ENCODE peak calls at places on chromosome 7, in nine cellular contexts. V is hepatocyte, O is keratinocyte, D is psoas muscle, C is progenitor cell of endocrine pancreas, R is RWPE1, T is cardiac muscle cell, X is GM06990, G is MM.1S. F is an unnamed sample.

GRCh38 chr7:135327458-135327857 is 93.8 kb downstream of the STRA8 start:
- DNase-seq in V (no peak), O (no peak), G (no peak), T (no peak), C (no peak), R (no peak), X (no peak), D (no peak), F (no peak)

GRCh38 chr7:144384555-144385245 is 18.8 kb downstream of the NOBOX start:
- DNase-seq in R (peak; percentile 56), C (no peak), T (peak; percentile 55), G (peak; percentile 1), D (no peak), O (no peak), V (peak; percentile 88), X (peak; percentile 30), F (peak; percentile 70)

GRCh38 chr7:64880322-64881297 is 22.5 kb upstream of the ZNF273 start:
- DNase-seq in X (no peak), V (no peak), T (no peak), G (no peak), C (no peak), O (no peak), D (no peak), R (no peak), F (no peak)

GRCh38 chr7:22781230-22781711 is 41.4 kb downstream of the TOMM7 start:
- DNase-seq in D (no peak), G (no peak), V (no peak), R (peak; percentile 10), X (no peak), T (peak; percentile 89), O (no peak), C (no peak), F (peak; percentile 18)

GRCh38 chr7:84490661-84491060 is 296.1 kb upstream of the SEMA3A start:
- DNase-seq in X (no peak), V (peak; percentile 11), G (no peak), O (no peak), R (no peak), T (peak; percentile 21), C (no peak), D (no peak), F (no peak)

GRCh38 chr7:67631496-67631895 is 634.9 kb downstream of the TYW1 start:
- DNase-seq in D (no peak), T (no peak), C (no peak), V (no peak), G (no peak), R (no peak), O (no peak), X (no peak), F (no peak)

GRCh38 chr7:1915956-1916620 is 246.0 kb downstream of the ELFN1 start:
- DNase-seq in C (no peak), D (peak; percentile 57), X (no peak), O (no peak), V (no peak), G (no peak), R (no peak), T (no peak), F (no peak)

GRCh38 chr7:12746211-12746610 is 58.8 kb downstream of the ARL4A start:
- DNase-seq in O (no peak), G (no peak), T (no peak), D (no peak), C (no peak), R (no peak), X (no peak), V (no peak), F (no peak)

GRCh38 chr7:45053401-45053800 is 35.4 kb downstream of the NACAD start:
- DNase-seq in G (no peak), V (no peak), C (no peak), D (no peak), R (no peak), T (no peak), X (no peak), O (no peak), F (no peak)

GRCh38 chr7:82471351-82472020 is 27.9 kb upstream of the CACNA2D1 start:
- DNase-seq in X (no peak), V (no peak), C (no peak), R (no peak), G (no peak), D (no peak), O (no peak), T (no peak), F (no peak)

GRCh38 chr7:66974986-66975590 is 20.3 kb downstream of the SBDS start:
- DNase-seq in G (no peak), D (no peak), O (no peak), V (no peak), X (no peak), C (no peak), R (no peak), T (no peak), F (peak; percentile 4)

GRCh38 chr7:151426486-151426905 is 13.4 kb downstream of the CRYGN start:
- DNase-seq in D (peak; percentile 83), C (no peak), G (no peak), O (no peak), T (peak; percentile 99), X (no peak), V (peak; percentile 68), R (peak; percentile 64), F (peak; percentile 65)

GRCh38 chr7:157828190-157828589 is 491.4 kb downstream of the DNAJB6 start:
- DNase-seq in X (no peak), C (no peak), V (no peak), D (no peak), T (no peak), O (no peak), G (no peak), R (no peak), F (no peak)

GRCh38 chr7:129502708-129503685 is 666 bp downstream of the SMKR1 start:
- DNase-seq in D (peak; percentile 54), X (peak; percentile 33), R (peak; percentile 3), O (no peak), T (no peak), V (peak; percentile 14), G (peak; percentile 7), C (peak; percentile 16), F (no peak)

GRCh38 chr7:46424934-46425333 is 503.9 kb upstream of the IGFBP3 start:
- DNase-seq in X (no peak), D (no peak), T (peak; percentile 48), C (no peak), V (no peak), R (no peak), O (no peak), G (no peak), F (no peak)

GRCh38 chr7:144127714-144128334 is 4.8 kb downstream of the OR2A14 start:
- DNase-seq in C (peak; percentile 84), O (peak; percentile 71), X (peak; percentile 39), R (peak; percentile 65), V (peak; percentile 96), D (peak; percentile 91), T (peak; percentile 91), G (peak; percentile 91), F (peak; percentile 58)

GRCh38 chr7:10940748-10941358 is 32.8 kb upstream of the PHF14 start:
- DNase-seq in C (no peak), O (no peak), R (peak; percentile 9), D (no peak), G (peak; percentile 70), V (peak; percentile 20), X (no peak), T (no peak), F (peak; percentile 9)

GRCh38 chr7:2553831-2554581 is 1.3 kb downstream of the BRAT1 start:
- DNase-seq in V (no peak), X (no peak), T (no peak), G (no peak), C (no peak), R (peak; percentile 34), D (peak; percentile 27), O (no peak), F (no peak)

GRCh38 chr7:150939052-150939810 is 38.9 kb downstream of the KCNH2 start:
- DNase-seq in D (no peak), C (no peak), T (no peak), O (no peak), X (no peak), V (no peak), G (no peak), R (no peak), F (no peak)

GRCh38 chr7:41333506-41333905 is 369.4 kb downstream of the INHBA start:
- DNase-seq in X (no peak), O (no peak), G (no peak), D (no peak), C (no peak), T (peak; percentile 81), R (no peak), V (no peak), F (no peak)

DNA sequence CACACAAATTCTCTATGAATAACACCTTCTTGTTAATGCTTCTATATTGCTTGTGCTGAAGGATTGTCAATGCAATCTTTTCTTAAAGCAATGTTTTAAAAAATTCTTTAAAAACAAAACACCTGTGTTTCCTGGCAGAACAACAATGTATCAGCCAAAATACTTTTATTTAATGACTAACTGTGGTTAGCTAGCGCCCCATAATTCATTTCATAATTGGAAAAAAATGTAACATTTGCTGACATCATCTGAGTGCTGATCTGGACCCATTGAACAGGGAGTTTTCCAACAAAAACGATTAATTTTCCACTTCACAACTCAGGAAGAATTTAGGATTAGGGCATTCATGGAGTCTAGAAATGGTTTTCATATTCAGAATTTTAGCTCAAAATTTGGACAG is 137.6 kb upstream of the CDK6 start:
- DNase-seq in O (no peak), D (no peak), X (no peak), V (no peak), G (no peak), R (peak; percentile 44), T (no peak), C (no peak), F (peak; percentile 70)
- TF ChIP-seq CTCF in O (no peak), D (no peak), X (no peak), V (no peak), G (no peak), R (no peak), T (no peak), C (no peak), F (no peak)

GRCh38 chr7:77989981-77990566 is 191.5 kb downstream of the PHTF2 start:
- DNase-seq in R (no peak), O (no peak), C (no peak), V (peak; percentile 62), T (peak; percentile 12), X (no peak), G (no peak), D (no peak), F (peak; percentile 1)
- TF ChIP-seq CTCF in R (no peak), O (no peak), C (peak; percentile 33), V (peak; percentile 24), T (no peak), X (peak; percentile 44), G (peak; percentile 32), D (no peak), F (no peak)

DNA sequence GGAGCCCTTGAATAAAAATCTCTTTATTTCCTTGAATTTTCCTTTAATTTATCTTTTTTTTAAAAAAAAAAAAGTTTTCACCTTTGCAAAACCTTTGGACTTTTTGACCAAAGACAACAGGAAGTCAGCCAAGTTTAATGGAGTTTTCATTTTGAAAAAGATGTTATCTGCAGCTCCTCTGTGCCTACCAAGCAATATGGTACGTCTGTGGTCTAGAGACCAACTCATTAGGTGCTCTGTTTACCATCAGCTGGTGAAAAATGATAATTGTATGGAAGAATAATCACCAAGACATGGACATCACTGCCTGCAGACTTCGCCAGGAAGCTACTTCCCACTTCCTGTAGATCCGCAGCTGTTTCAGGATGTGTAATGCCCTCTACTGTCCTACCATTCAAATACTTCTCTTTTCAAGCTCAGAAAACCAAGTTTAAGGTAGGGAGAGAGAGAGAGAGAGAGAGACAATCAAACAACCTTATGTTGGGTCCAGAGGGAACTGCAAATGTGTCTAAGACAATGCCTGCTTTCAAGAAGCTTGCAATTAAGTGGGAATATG is 18.7 kb downstream of the PLXNA4 start:
- DNase-seq in R (no peak), G (no peak), C (no peak), O (no peak), V (peak; percentile 13), T (peak; percentile 56), D (no peak), X (no peak), F (peak; percentile 3)
- TF ChIP-seq CTCF in R (no peak), G (no peak), C (no peak), O (peak; percentile 41), V (peak; percentile 36), T (peak; percentile 36), D (no peak), X (no peak), F (no peak)

GRCh38 chr7:4739528-4739992 is 35.9 kb upstream of the AP5Z1 start:
- DNase-seq in C (no peak), R (no peak), V (peak; percentile 76), D (peak; percentile 84), X (no peak), T (peak; percentile 81), G (peak; percentile 42), O (no peak), F (no peak)
- TF ChIP-seq CTCF in C (peak; percentile 49), R (no peak), V (peak; percentile 39), D (peak; percentile 55), X (no peak), T (peak; percentile 68), G (peak; percentile 33), O (no peak), F (no peak)